ENCODE peak calls at places on chromosome 21, in four cellular contexts. E is pancreas, Y is MCF 10A, F is lower lobe of right lung. O is an unnamed sample.

GRCh38 chr21:34201441-34201838 is 128.1 kb downstream of the MRPS6 start:
- DNase-seq in F (no peak), Y (no peak), E (no peak), O (no peak)

GRCh38 chr21:33642896-33643657 is 776 bp downstream of the ITSN1 start:
- DNase-seq in E (peak), Y (peak), F (peak), O (peak)

GRCh38 chr21:37530901-37531351 is 164.4 kb downstream of the DYRK1A start:
- DNase-seq in F (no peak), E (no peak), Y (no peak), O (no peak)

GRCh38 chr21:41647806-41648561 is 118.9 kb downstream of the RIPK4 start:
- DNase-seq in F (no peak), E (no peak), Y (no peak), O (no peak)

GRCh38 chr21:35581640-35582039 is 478.7 kb downstream of the SETD4 start:
- DNase-seq in Y (no peak), F (no peak), E (no peak), O (no peak)

GRCh38 chr21:42731264-42732032 is 78.0 kb downstream of the PDE9A start:
- DNase-seq in F (no peak), E (no peak), Y (peak), O (no peak)

GRCh38 chr21:36330904-36331303 is 10.9 kb downstream of the MORC3 start:
- DNase-seq in Y (peak), F (no peak), E (no peak), O (peak)

GRCh38 chr21:43782741-43783700 is 6.4 kb upstream of the RRP1 start:
- DNase-seq in F (no peak), E (no peak), Y (peak), O (no peak)

GRCh38 chr21:45262616-45263015 is 25.1 kb downstream of the POFUT2 start:
- DNase-seq in F (peak), Y (no peak), E (no peak), O (no peak)

GRCh38 chr21:41659791-41660560 is 106.9 kb downstream of the RIPK4 start:
- DNase-seq in F (no peak), E (no peak), Y (peak), O (no peak)

GRCh38 chr21:46219591-46220239 is 8.9 kb downstream of the LSS start:
- DNase-seq in E (peak), Y (no peak), F (peak), O (no peak)

GRCh38 chr21:27380303-27380702 is 413.4 kb upstream of the ADAMTS5 start:
- DNase-seq in F (no peak), E (no peak), Y (no peak), O (no peak)

GRCh38 chr21:35032474-35033263 is 16.4 kb downstream of the RUNX1 start:
- DNase-seq in F (no peak), Y (no peak), E (no peak), O (no peak)

GRCh38 chr21:15379776-15380175 is 315.0 kb upstream of the NRIP1 start:
- DNase-seq in Y (no peak), E (no peak), F (no peak), O (no peak)

GRCh38 chr21:29914326-29914725 is 25.5 kb downstream of the GRIK1 start:
- DNase-seq in F (no peak), E (no peak), Y (peak), O (no peak)

GRCh38 chr21:29265690-29266479 is 32.8 kb upstream of the BACH1 start:
- DNase-seq in Y (peak), F (no peak), E (no peak), O (no peak)

GRCh38 chr21:46294647-46295176 is 8.6 kb downstream of the YBEY start:
- DNase-seq in F (peak), E (no peak), Y (peak), O (peak)

GRCh38 chr21:44286716-44287632 is 1.3 kb downstream of the AIRE start:
- DNase-seq in F (no peak), E (peak), Y (no peak), O (no peak)

GRCh38 chr21:41762236-41762635 is 4.6 kb downstream of the RIPK4 start:
- DNase-seq in F (no peak), E (no peak), Y (no peak), O (no peak)

GRCh38 chr21:29496337-29496736 is 197.6 kb downstream of the BACH1 start:
- DNase-seq in Y (no peak), E (no peak), F (no peak), O (no peak)

GRCh38 chr21:34073032-34073748 is at the start of the genes MRPS6 and SLC5A3:
- DNase-seq in F (peak), E (peak), Y (peak), O (peak)

GRCh38 chr21:17667256-17667655 is 54.6 kb upstream of the BTG3 start:
- DNase-seq in Y (peak), F (no peak), E (no peak), O (no peak)

GRCh38 chr21:46667735-46668380 is 32.4 kb downstream of the PRMT2 start:
- DNase-seq in F (no peak), Y (peak), E (peak), O (peak)

GRCh38 chr21:15788847-15789548 is 59.2 kb downstream of the USP25 start:
- DNase-seq in E (no peak), F (no peak), Y (peak), O (no peak)

GRCh38 chr21:44402323-44403105 is 49.1 kb downstream of the TRPM2 start:
- DNase-seq in Y (no peak), E (no peak), F (no peak), O (no peak)

GRCh38 chr21:46562964-46563607 is 41.8 kb downstream of the S100B start:
- DNase-seq in Y (no peak), E (peak), F (peak), O (no peak)

GRCh38 chr21:28473530-28474225 is 519.0 kb downstream of the LTN1 start:
- DNase-seq in F (no peak), Y (no peak), E (no peak), O (no peak)

GRCh38 chr21:27248791-27249190 is 281.9 kb upstream of the ADAMTS5 start:
- DNase-seq in Y (no peak), F (no peak), E (no peak), O (no peak)

GRCh38 chr21:42747267-42747701 is 93.9 kb downstream of the PDE9A start:
- DNase-seq in E (no peak), F (no peak), Y (no peak), O (no peak)

GRCh38 chr21:16773206-16773605 is 739.6 kb upstream of the CXADR start:
- DNase-seq in Y (no peak), F (no peak), E (no peak), O (no peak)

GRCh38 chr21:44477131-44477530 is 21.8 kb downstream of the LRRC3 start:
- DNase-seq in Y (no peak), F (no peak), E (no peak), O (no peak)

GRCh38 chr21:46077674-46078101 is 20.2 kb upstream of the COL6A2 start:
- DNase-seq in E (peak), Y (no peak), F (peak), O (no peak)

GRCh38 chr21:16425297-16425696 is 695.5 kb downstream of the USP25 start:
- DNase-seq in E (no peak), F (no peak), Y (no peak), O (no peak)

GRCh38 chr21:37675202-37675801 is 241.0 kb downstream of the KCNJ6 start:
- DNase-seq in E (peak), F (peak), Y (peak), O (peak)

GRCh38 chr21:25929859-25930520 is 195.2 kb downstream of the GABPA start:
- DNase-seq in E (no peak), Y (no peak), F (no peak), O (no peak)
- TF ChIP-seq CTCF in E (no peak), Y (no peak), F (no peak), O (no peak)

GRCh38 chr21:19322360-19322759 is 918.8 kb upstream of the TMPRSS15 start:
- DNase-seq in E (no peak), F (no peak), Y (peak), O (no peak)
- TF ChIP-seq CTCF in E (peak), F (no peak), Y (peak), O (no peak)

GRCh38 chr21:32279377-32279680 is 480 bp upstream of the MIS18A start:
- DNase-seq in E (no peak), F (no peak), Y (no peak), O (no peak)

GRCh38 chr21:32281531-32281930 is 2.7 kb upstream of the MIS18A start:
- DNase-seq in F (no peak), E (no peak), Y (no peak), O (no peak)

GRCh38 chr21:32278068-32278467 is 781 bp downstream of the MIS18A start:
- DNase-seq in E (no peak), F (no peak), Y (no peak), O (no peak)

GRCh38 chr21:32276671-32277070 is 2.2 kb downstream of the MIS18A start:
- DNase-seq in E (no peak), Y (no peak), F (no peak), O (no peak)

DNA sequence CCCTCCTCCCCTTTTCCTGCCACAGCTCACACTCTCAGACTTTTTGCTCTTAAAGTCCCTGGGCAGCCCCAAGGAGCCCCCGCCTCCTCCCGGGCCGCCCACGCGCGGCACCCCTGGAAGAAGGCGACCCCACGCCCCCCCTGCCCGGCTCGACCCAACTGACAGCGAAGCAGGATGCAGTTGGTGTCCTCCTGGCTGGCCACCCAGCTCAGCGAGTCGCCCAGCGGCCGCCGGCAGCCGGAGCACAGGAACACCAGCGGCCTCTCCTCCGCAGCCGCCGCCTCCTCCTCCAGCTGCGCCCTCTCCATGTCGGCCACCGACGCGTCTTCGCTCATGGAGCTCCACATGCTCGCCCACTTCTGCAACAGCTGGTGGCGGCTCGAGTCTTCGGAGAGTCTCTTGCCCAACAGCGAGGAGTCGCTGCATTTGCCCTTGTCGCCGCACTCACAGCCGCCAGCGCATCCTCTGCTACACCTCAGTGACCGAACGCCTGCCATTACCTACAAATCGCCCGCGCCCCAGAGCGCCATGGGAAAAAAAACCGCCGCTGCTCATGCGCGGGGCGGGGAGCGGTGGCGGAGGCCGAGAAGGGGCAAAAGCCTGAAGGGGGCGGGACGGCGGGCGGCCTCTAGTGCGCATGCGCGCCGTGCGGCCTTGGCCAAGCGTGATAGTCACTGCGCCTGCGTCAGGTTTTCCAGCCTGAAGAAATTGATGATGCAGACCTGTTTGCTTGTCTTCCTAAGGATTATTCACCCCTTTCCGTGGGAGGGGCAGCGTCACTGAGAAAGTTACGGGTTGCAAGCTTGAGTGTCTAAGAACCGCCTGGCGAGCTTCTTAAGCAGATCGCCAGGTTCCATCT is at the start of gene MIS18A:
- DNase-seq in Y (peak), F (peak), E (peak), O (peak)
- TF ChIP-seq CTCF in Y (no peak), F (no peak), E (no peak), O (no peak)

GRCh38 chr21:31721381-31721780 is 10.5 kb downstream of the SCAF4 start:
- DNase-seq in E (no peak), Y (no peak), F (no peak), O (no peak)
- TF ChIP-seq CTCF in E (no peak), Y (no peak), F (no peak), O (no peak)